ENCODE peak calls at places on chromosomes 13 and 19, in five cellular contexts. One of them, this sample, is unnamed.

GRCh38 chr19:47514151-47514868 is 553 bp downstream of the NAPA start:
- DNase-seq in stimulated activated CD4-positive, alpha-beta T cell treated with anti-CD3 and anti-CD28 coated beads, Interleukin-4, amount 100 ng/mL, for 1 hour: no peak
- DNase-seq in A549: no peak
- DNase-seq in activated CD4-positive, alpha-beta T cell treated with anti-CD3 and anti-CD28 coated beads for 36 hours: peak
- DNase-seq in SHP77: no peak
- DNase-seq in this sample: no peak

GRCh38 chr13:28654276-28654675 is 4.7 kb upstream of the POMP start:
- DNase-seq in stimulated activated CD4-positive, alpha-beta T cell treated with anti-CD3 and anti-CD28 coated beads, Interleukin-4, amount 100 ng/mL, for 1 hour: no peak
- DNase-seq in A549: no peak
- DNase-seq in activated CD4-positive, alpha-beta T cell treated with anti-CD3 and anti-CD28 coated beads for 36 hours: no peak
- DNase-seq in SHP77: no peak
- DNase-seq in this sample: no peak

GRCh38 chr13:95509521-95510315 is 42.8 kb upstream of the CLDN10 start:
- DNase-seq in stimulated activated CD4-positive, alpha-beta T cell treated with anti-CD3 and anti-CD28 coated beads, Interleukin-4, amount 100 ng/mL, for 1 hour: no peak
- DNase-seq in A549: no peak
- DNase-seq in activated CD4-positive, alpha-beta T cell treated with anti-CD3 and anti-CD28 coated beads for 36 hours: no peak
- DNase-seq in SHP77: no peak
- DNase-seq in this sample: no peak

GRCh38 chr13:68697551-68697950 is 1410.1 kb upstream of the ATXN8OS start:
- DNase-seq in stimulated activated CD4-positive, alpha-beta T cell treated with anti-CD3 and anti-CD28 coated beads, Interleukin-4, amount 100 ng/mL, for 1 hour: no peak
- DNase-seq in A549: no peak
- DNase-seq in activated CD4-positive, alpha-beta T cell treated with anti-CD3 and anti-CD28 coated beads for 36 hours: no peak
- DNase-seq in SHP77: no peak
- DNase-seq in this sample: no peak

GRCh38 chr13:102710261-102710679 is 15.4 kb upstream of the METTL21C start:
- DNase-seq in stimulated activated CD4-positive, alpha-beta T cell treated with anti-CD3 and anti-CD28 coated beads, Interleukin-4, amount 100 ng/mL, for 1 hour: no peak
- DNase-seq in A549: no peak
- DNase-seq in activated CD4-positive, alpha-beta T cell treated with anti-CD3 and anti-CD28 coated beads for 36 hours: no peak
- DNase-seq in SHP77: no peak
- DNase-seq in this sample: no peak

GRCh38 chr13:70362820-70363219 is 254.6 kb upstream of the KLHL1 start:
- DNase-seq in stimulated activated CD4-positive, alpha-beta T cell treated with anti-CD3 and anti-CD28 coated beads, Interleukin-4, amount 100 ng/mL, for 1 hour: no peak
- DNase-seq in A549: no peak
- DNase-seq in activated CD4-positive, alpha-beta T cell treated with anti-CD3 and anti-CD28 coated beads for 36 hours: no peak
- DNase-seq in SHP77: no peak
- DNase-seq in this sample: no peak

GRCh38 chr19:17743874-17744273 is 7.4 kb upstream of the FCHO1 start:
- DNase-seq in stimulated activated CD4-positive, alpha-beta T cell treated with anti-CD3 and anti-CD28 coated beads, Interleukin-4, amount 100 ng/mL, for 1 hour: no peak
- DNase-seq in A549: peak
- DNase-seq in activated CD4-positive, alpha-beta T cell treated with anti-CD3 and anti-CD28 coated beads for 36 hours: peak
- DNase-seq in SHP77: no peak
- DNase-seq in this sample: no peak

GRCh38 chr19:42091300-42092266 is 15.6 kb downstream of the ZNF574 start:
- DNase-seq in stimulated activated CD4-positive, alpha-beta T cell treated with anti-CD3 and anti-CD28 coated beads, Interleukin-4, amount 100 ng/mL, for 1 hour: no peak
- DNase-seq in A549: peak
- DNase-seq in activated CD4-positive, alpha-beta T cell treated with anti-CD3 and anti-CD28 coated beads for 36 hours: no peak
- DNase-seq in SHP77: peak
- DNase-seq in this sample: no peak

GRCh38 chr13:113742445-113743120 is 16.4 kb upstream of the TMEM255B start:
- DNase-seq in stimulated activated CD4-positive, alpha-beta T cell treated with anti-CD3 and anti-CD28 coated beads, Interleukin-4, amount 100 ng/mL, for 1 hour: no peak
- DNase-seq in A549: no peak
- DNase-seq in activated CD4-positive, alpha-beta T cell treated with anti-CD3 and anti-CD28 coated beads for 36 hours: no peak
- DNase-seq in SHP77: peak
- DNase-seq in this sample: no peak

GRCh38 chr19:23314505-23315241 is 64.5 kb upstream of the ZNF724 start:
- DNase-seq in stimulated activated CD4-positive, alpha-beta T cell treated with anti-CD3 and anti-CD28 coated beads, Interleukin-4, amount 100 ng/mL, for 1 hour: no peak
- DNase-seq in A549: no peak
- DNase-seq in activated CD4-positive, alpha-beta T cell treated with anti-CD3 and anti-CD28 coated beads for 36 hours: no peak
- DNase-seq in SHP77: no peak
- DNase-seq in this sample: no peak

GRCh38 chr19:31448221-31448657 is 99.0 kb upstream of the TSHZ3 start:
- DNase-seq in stimulated activated CD4-positive, alpha-beta T cell treated with anti-CD3 and anti-CD28 coated beads, Interleukin-4, amount 100 ng/mL, for 1 hour: no peak
- DNase-seq in A549: peak
- DNase-seq in activated CD4-positive, alpha-beta T cell treated with anti-CD3 and anti-CD28 coated beads for 36 hours: no peak
- DNase-seq in SHP77: peak
- DNase-seq in this sample: no peak